ENCODE peak calls at places on chromosomes 11 and 22, in nine cellular contexts. B is H9, J is endodermal cell, S is heart right ventricle, T is transverse colon, V is ovary, K is RWPE2, A is coronary artery, I is colonic mucosa. H is an unnamed sample.

GRCh38 chr11:59141673-59142460 is 789 bp upstream of the FAM111A start:
- DNase-seq in V (no peak), K (no peak), J (no peak), T (no peak), B (no peak), S (no peak), A (no peak), I (no peak), H (no peak)

GRCh38 chr11:59078435-59078834 is 7.7 kb upstream of the GLYATL1B start:
- DNase-seq in B (no peak), J (no peak), V (no peak), I (no peak), K (no peak), A (no peak), S (no peak), T (no peak), H (no peak)

GRCh38 chr11:103681855-103682254 is 354.6 kb upstream of the DDI1 start:
- DNase-seq in I (no peak), S (no peak), B (no peak), T (no peak), V (no peak), K (no peak), J (no peak), A (no peak), H (peak)

GRCh38 chr11:18452927-18453326 is 2.7 kb upstream of the LDHAL6A start:
- DNase-seq in V (no peak), B (no peak), S (no peak), A (no peak), T (no peak), I (no peak), K (no peak), J (no peak), H (no peak)

GRCh38 chr11:102914238-102915043 is 39.7 kb upstream of the MMP12 start:
- DNase-seq in B (peak), J (peak), S (no peak), A (no peak), V (no peak), I (peak), T (peak), K (no peak), H (no peak)

GRCh38 chr11:124865902-124866851 is 945 bp downstream of the ROBO3 start:
- DNase-seq in V (no peak), J (peak), K (no peak), B (peak), T (peak), I (peak), A (peak), S (peak), H (peak)

GRCh38 chr11:35267504-35267903 is 128.5 kb downstream of the CD44 start:
- DNase-seq in J (no peak), I (no peak), S (no peak), A (no peak), V (no peak), B (no peak), T (no peak), K (no peak), H (no peak)

GRCh38 chr11:110531056-110531756 is 101.5 kb downstream of the FDX1 start:
- DNase-seq in A (no peak), J (no peak), I (no peak), K (no peak), T (no peak), B (no peak), S (no peak), V (peak), H (no peak)

GRCh38 chr11:78414321-78415051 is 3.1 kb downstream of the GAB2 start:
- DNase-seq in I (no peak), V (no peak), A (no peak), K (no peak), S (no peak), B (no peak), T (no peak), J (no peak), H (peak)

GRCh38 chr22:33321466-33321865 is 263.3 kb upstream of the SYN3 start:
- DNase-seq in S (no peak), V (no peak), I (no peak), J (no peak), K (no peak), A (no peak), T (no peak), B (no peak), H (no peak)

GRCh38 chr11:17353228-17354021 is 1.8 kb downstream of the NCR3LG1 start:
- DNase-seq in B (peak), I (peak), A (peak), S (peak), V (peak), J (peak), T (peak), K (no peak), H (peak)

GRCh38 chr11:70901951-70902521 is 350.3 kb downstream of the SHANK2 start:
- DNase-seq in J (no peak), T (no peak), B (no peak), K (no peak), A (no peak), V (no peak), I (no peak), S (no peak), H (no peak)

GRCh38 chr22:46061431-46062231 is 84.7 kb upstream of the WNT7B start:
- DNase-seq in A (peak), T (peak), S (no peak), V (no peak), K (no peak), I (no peak), B (peak), J (peak), H (no peak)

GRCh38 chr22:35749808-35750207 is 32.1 kb downstream of the APOL5 start:
- DNase-seq in J (no peak), B (no peak), S (no peak), T (no peak), V (no peak), K (no peak), A (no peak), I (no peak), H (no peak)

GRCh38 chr11:18046116-18046777 is at the start of gene TPH1:
- DNase-seq in I (peak), A (no peak), T (peak), B (peak), K (no peak), S (peak), V (peak), J (peak), H (peak)

GRCh38 chr11:79253280-79253679 is 187.6 kb downstream of the TENM4 start:
- DNase-seq in T (no peak), B (no peak), A (no peak), K (no peak), I (no peak), J (no peak), V (no peak), S (no peak), H (no peak)

GRCh38 chr11:86473991-86474833 is 99.5 kb downstream of the CCDC81 start:
- DNase-seq in B (no peak), V (no peak), T (no peak), I (no peak), K (no peak), S (peak), A (peak), J (no peak), H (peak)

GRCh38 chr11:73493838-73494598 is 103.9 kb downstream of the FAM168A start:
- DNase-seq in T (no peak), A (no peak), B (peak), K (no peak), J (peak), S (no peak), I (no peak), V (no peak), H (no peak)

GRCh38 chr22:49964136-49964492 is 3.5 kb downstream of the PIM3 start:
- DNase-seq in J (no peak), T (peak), V (peak), I (no peak), K (no peak), A (no peak), B (no peak), S (peak), H (no peak)

GRCh38 chr11:113255096-113255495 is 59.3 kb upstream of the TTC12 start:
- DNase-seq in S (no peak), V (no peak), A (no peak), K (no peak), T (no peak), I (no peak), B (no peak), J (no peak), H (no peak)
- H3K27ac ChIP-seq in S (no peak), V (no peak), A (no peak), K (peak), T (no peak), I (no peak), B (no peak), J (no peak), H (no peak)

DNA sequence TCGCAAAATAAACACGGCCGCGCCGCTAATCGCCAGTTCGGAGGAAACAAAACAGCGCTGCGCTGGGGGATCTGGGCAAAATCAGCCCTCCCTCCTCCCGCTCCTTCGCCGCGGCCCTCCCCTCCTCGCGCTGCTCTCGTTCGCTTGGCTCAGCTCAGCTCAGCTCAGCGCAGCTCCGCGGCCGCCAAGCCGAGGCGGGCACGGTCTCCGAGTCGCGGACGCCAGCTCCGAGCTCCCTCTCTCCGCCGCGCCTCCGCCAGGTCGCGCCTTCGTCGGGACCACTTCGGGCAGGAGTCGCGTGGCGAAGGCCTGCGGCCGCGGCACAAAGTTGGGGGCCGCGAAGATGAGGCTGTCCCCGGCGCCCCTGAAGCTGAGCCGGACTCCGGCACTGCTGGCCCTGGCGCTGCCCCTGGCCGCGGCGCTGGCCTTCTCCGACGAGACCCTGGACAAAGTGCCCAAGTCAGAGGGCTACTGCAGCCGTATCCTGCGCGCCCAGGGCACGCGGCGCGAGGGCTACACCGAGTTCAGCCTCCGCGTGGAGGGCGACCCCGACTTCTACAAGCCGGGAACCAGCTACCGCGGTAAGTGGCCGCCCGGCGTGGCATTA is at the start of gene SPON1:
- DNase-seq in A (no peak), I (peak), B (peak), T (peak), S (peak), K (no peak), V (peak), J (peak), H (peak)
- H3K27ac ChIP-seq in A (peak), I (peak), B (no peak), T (peak), S (peak), K (no peak), V (peak), J (no peak), H (peak)

GRCh38 chr11:8959546-8960166 is 4.6 kb downstream of the TMEM9B start:
- DNase-seq in I (peak), T (peak), K (no peak), B (peak), J (peak), V (no peak), A (no peak), S (no peak), H (no peak)
- H3K27ac ChIP-seq in I (peak), T (peak), K (no peak), B (no peak), J (no peak), V (no peak), A (peak), S (peak), H (no peak)

GRCh38 chr22:37275622-37276021 is 6.7 kb upstream of the CYTH4 start:
- DNase-seq in V (no peak), S (no peak), K (no peak), I (no peak), B (no peak), J (peak), T (no peak), A (no peak), H (no peak)
- H3K27ac ChIP-seq in V (no peak), S (peak), K (no peak), I (no peak), B (no peak), J (no peak), T (no peak), A (no peak), H (no peak)

GRCh38 chr11:126929186-126930085 is 71.1 kb downstream of the KIRREL3 start:
- DNase-seq in J (no peak), B (no peak), K (no peak), S (no peak), A (peak), V (no peak), T (no peak), I (no peak), H (peak)
- H3K27ac ChIP-seq in J (peak), B (no peak), K (no peak), S (peak), A (no peak), V (no peak), T (no peak), I (no peak), H (no peak)

H was measured in right cardiac atrium.